ENCODE peak calls at places on chromosome 5, in eight cellular contexts. X is left ventricle myocardium inferior, Z is neural progenitor cell, M is cardiac muscle cell, B is stomach, P is tibial nerve, K is ovary, R is HL-60. W is an unnamed sample.

GRCh38 chr5:119379929-119380328 is 24.1 kb downstream of the TNFAIP8 start:
- DNase-seq in X (no peak), Z (no peak), M (no peak), B (no peak), P (no peak), K (no peak), R (no peak), W (no peak)

GRCh38 chr5:66157046-66157445 is 12.9 kb downstream of the SREK1 start:
- DNase-seq in X (no peak), Z (no peak), M (no peak), B (no peak), P (no peak), K (no peak), R (no peak), W (no peak)

GRCh38 chr5:149697001-149697400 is 33.1 kb upstream of the PPARGC1B start:
- DNase-seq in X (no peak), Z (no peak), M (no peak), B (no peak), P (no peak), K (no peak), R (no peak), W (no peak)

GRCh38 chr5:83827111-83827541 is 106.5 kb upstream of the HAPLN1 start:
- DNase-seq in X (no peak), Z (no peak), M (no peak), B (no peak), P (peak), K (no peak), R (peak), W (no peak)

GRCh38 chr5:75568202-75568601 is 43.1 kb upstream of the ANKDD1B start:
- DNase-seq in X (no peak), Z (no peak), M (no peak), B (no peak), P (no peak), K (no peak), R (peak), W (no peak)

GRCh38 chr5:156019786-156020185 is 307.2 kb upstream of the SGCD start:
- DNase-seq in X (no peak), Z (no peak), M (no peak), B (no peak), P (no peak), K (no peak), R (no peak), W (no peak)

GRCh38 chr5:32494827-32495226 is 50.3 kb upstream of the ZFR start:
- DNase-seq in X (no peak), Z (no peak), M (no peak), B (no peak), P (no peak), K (no peak), R (no peak), W (no peak)

GRCh38 chr5:3517331-3517730 is 78.3 kb upstream of the IRX1 start:
- DNase-seq in X (no peak), Z (peak), M (no peak), B (no peak), P (no peak), K (no peak), R (no peak), W (no peak)

GRCh38 chr5:7754997-7755596 is 95.8 kb downstream of the CFAP90 start:
- DNase-seq in X (no peak), Z (peak), M (peak), B (peak), P (no peak), K (peak), R (peak), W (no peak)

GRCh38 chr5:178730940-178731265 is 444 bp upstream of the ZNF354A start:
- DNase-seq in X (no peak), Z (no peak), M (no peak), B (no peak), P (no peak), K (no peak), R (no peak), W (no peak)

GRCh38 chr5:145825751-145826180 is 9.4 kb downstream of the PRELID2 start:
- DNase-seq in X (no peak), Z (peak), M (peak), B (no peak), P (no peak), K (no peak), R (peak), W (no peak)

GRCh38 chr5:14414007-14414406 is 167.6 kb upstream of the OTULINL start:
- DNase-seq in X (no peak), Z (no peak), M (no peak), B (no peak), P (no peak), K (no peak), R (no peak), W (no peak)

GRCh38 chr5:41908374-41909079 is 4.4 kb downstream of the RIMOC1 start:
- DNase-seq in X (no peak), Z (no peak), M (no peak), B (no peak), P (no peak), K (no peak), R (no peak), W (no peak)

GRCh38 chr5:181187500-181188213 is 17.3 kb downstream of the TRIM7 start:
- DNase-seq in X (peak), Z (peak), M (peak), B (peak), P (peak), K (peak), R (peak), W (peak)

GRCh38 chr5:39691993-39692392 is 267.2 kb upstream of the DAB2 start:
- DNase-seq in X (no peak), Z (no peak), M (no peak), B (no peak), P (no peak), K (no peak), R (no peak), W (no peak)
- TF ChIP-seq CTCF in X (no peak), Z (peak), M (peak), B (no peak), P (no peak), K (no peak), R (no peak), W (no peak)

DNA sequence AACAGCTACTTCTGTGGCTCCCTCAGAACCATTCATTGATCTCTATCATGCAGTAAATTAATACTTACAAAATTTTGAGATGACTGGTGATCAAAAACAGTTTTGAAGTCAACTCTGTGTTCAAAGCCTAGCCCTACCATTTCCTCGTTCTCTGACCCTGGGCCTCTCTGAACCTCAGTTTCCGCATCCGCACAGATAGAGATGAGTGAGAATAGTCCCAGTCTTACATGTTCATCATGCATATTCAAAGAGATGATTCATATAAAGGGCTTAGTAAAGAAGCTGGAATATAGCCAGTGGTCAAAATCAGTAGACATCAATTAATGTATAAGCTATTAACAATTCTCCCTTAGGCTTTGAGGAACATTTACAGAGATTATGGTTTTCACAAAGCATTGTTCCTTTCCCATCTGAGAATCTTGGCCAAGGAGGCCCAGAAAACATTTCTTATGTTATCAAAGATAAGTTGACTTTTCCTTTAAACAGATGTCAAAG is 250.6 kb downstream of the SPOCK1 start:
- DNase-seq in X (no peak), Z (no peak), M (no peak), B (no peak), P (no peak), K (no peak), R (no peak), W (no peak)
- TF ChIP-seq CTCF in X (no peak), Z (no peak), M (no peak), B (no peak), P (no peak), K (no peak), R (no peak), W (no peak)

DNA sequence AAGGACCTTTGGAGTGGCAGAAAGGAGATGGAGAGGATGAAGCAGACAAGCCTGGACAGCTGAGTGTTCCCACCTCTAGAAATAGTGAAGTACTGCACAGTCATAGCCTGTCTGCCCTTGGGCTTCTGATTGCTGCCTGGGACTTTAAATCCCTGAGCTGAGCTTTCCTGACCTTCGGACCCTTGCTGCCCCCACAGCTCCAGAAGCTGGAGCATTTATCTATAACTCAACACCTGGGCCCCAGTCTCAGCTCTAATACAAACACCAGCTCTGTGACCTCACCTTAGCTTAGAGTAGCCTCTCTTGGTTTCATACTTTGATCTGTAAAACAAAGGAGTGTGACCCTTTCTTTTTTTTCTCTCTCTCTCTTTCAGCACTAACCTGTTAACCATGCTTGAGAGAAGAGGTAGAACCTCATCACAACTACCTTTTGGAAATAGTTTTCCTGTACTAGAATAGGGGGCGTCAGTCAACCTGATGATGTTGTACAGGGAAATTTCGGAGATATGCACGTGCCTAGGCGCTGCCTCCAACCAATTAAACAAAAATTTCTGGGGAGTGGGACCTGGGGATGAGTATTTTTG is 25.4 kb upstream of the ELL2 start:
- DNase-seq in X (no peak), Z (no peak), M (peak), B (no peak), P (no peak), K (no peak), R (no peak), W (no peak)
- TF ChIP-seq CTCF in X (no peak), Z (no peak), M (no peak), B (no peak), P (no peak), K (no peak), R (no peak), W (no peak)

DNA sequence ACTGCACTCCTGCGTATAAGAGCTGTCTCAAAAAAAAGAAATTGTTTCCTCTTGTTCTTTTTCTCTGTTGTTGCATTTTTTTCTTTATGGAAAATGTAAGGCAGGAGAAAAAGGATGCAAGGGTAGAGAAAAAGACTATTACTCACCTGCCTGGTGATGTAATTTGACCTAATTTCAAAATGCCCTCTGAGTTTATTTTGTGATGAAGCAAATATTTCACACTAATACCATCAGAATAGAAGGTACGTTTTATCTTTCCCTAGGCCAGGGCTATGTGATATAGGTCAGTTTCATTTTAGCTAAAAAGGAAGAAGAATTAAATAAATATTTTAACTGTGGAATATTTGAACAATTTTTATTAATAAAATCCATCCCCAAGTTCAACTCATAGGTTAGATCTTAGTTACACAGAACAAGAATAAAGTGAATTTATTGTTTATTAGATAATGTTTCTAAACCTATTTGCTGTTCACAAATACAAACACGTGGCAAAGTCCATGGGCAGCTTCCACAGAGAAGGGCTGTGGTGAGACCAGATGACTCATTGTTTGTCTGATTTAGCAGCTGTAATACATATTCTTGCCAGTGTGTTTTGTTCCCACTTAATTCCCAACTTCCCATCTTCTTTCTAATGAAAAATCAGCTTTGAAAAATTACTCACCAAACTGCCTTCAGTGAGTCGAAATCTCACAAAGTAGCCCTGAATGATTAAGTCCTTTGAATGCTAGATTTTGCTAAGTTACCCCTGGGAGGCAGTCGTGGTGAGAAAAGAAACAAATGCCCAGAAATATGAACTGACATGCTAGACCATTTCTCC is 52.8 kb upstream of the CCDC112 start:
- DNase-seq in X (no peak), Z (no peak), M (no peak), B (peak), P (peak), K (peak), R (no peak), W (no peak)
- TF ChIP-seq CTCF in X (no peak), Z (no peak), M (peak), B (no peak), P (no peak), K (no peak), R (no peak), W (no peak)

DNA sequence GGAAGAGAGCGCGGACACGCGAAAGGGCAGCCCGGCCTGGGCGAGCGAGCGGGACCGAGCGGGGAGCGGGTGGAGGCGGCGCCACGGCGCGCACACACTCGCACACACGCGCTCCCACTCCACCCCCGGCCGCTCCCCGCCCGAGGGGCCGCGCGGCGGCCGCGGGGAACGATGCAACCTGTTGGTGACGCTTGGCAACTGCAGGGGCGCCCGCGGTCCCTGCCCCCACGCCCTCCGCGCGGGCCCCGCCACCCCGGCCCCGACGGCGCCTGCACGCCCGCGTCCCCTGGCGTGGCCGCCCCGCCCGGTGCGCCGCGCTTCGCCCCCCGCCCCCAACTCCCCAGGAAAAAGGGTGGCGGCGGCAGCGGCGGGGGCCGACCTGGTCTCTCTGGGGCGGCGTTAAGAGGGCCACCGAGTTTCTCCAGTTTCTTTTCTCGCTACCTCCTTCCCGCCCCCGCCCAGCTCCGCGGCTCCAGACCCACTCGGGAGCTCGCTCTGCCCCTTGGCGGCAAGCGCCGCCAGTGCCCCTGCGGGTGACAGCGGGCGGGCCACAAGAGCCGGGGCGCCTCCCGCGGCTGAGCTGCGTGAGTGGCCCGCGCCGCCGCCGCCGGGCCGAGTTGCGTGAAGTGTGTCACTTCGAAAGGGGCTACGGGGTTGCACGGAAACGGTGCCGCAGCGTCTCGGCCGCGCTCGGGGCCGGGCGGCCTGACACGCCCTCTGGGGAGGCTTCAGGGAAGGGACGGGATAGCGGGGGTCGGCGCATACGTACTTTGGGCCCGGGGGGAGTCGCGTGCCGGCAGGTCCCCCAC is at the start of gene NR3C1:
- DNase-seq in X (peak), Z (peak), M (peak), B (peak), P (peak), K (peak), R (peak), W (peak)
- TF ChIP-seq CTCF in X (peak), Z (peak), M (peak), B (no peak), P (peak), K (peak), R (peak), W (no peak)

DNA sequence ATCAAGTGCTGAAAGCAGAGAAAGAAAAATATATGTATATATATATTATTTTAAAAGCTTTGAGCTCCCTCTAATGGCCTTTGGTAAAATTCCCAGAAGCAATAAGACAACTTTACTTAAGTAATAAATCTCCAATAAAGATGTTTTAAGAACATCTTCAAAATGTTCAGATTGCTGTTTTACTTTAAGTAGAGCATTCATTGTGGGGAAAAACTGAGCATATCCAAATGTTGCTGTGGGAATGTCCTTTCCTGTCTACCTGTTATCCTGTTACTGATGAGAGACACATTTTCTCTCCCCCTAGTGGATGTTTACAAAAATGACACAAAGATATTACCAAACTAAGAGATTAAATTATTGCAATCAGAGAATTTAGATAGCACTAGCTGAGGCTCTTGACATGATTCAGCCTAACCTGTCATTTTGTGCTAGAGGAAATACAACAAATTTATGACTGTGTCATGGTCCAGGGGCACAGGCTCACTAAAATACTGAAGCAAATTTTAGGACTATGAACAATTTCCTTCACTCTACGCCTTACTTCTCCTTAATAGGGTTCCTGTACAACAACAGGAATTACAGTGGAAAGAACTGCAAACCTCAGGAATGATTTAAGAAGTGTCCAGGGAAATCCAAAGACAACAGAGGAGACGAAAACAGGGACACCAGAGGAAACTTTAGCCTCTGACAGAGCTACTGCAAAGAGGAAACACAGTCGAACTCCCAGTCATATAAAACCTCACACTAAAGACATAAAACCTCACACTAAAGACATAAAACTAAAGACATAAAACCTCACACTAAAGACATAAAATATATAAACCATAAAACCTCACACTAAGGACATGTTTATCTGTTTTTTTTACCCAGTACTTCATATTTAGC is 24.3 kb upstream of the PRRC1 start:
- DNase-seq in X (no peak), Z (peak), M (peak), B (no peak), P (no peak), K (no peak), R (no peak), W (no peak)
- TF ChIP-seq CTCF in X (peak), Z (peak), M (peak), B (no peak), P (no peak), K (peak), R (peak), W (no peak)

GRCh38 chr5:52786937-52787599 is 648 bp upstream of the ITGA1 start:
- DNase-seq in X (no peak), Z (no peak), M (no peak), B (peak), P (no peak), K (no peak), R (peak), W (no peak)
- TF ChIP-seq CTCF in X (peak), Z (peak), M (peak), B (no peak), P (peak), K (no peak), R (no peak), W (no peak)

W was measured in omental fat pad.